ENCODE peak calls at places on chromosome 1, in ten cellular contexts. Q is activated CD8-positive, alpha-beta memory T cell treated with anti-CD3 and anti-CD28 coated beads, Interleukin-2, amount 10 ng/mL, durations not matched to agents 7 days and 5 days; J is stimulated activated effector memory CD8-positive, alpha-beta T cell treated with anti-CD3 and anti-CD28 coated beads, Interleukin-12 subunit alpha, Interleukin-12 subunit beta, amount 100 ng/mL, for 72 hours; F is AG04450; A is CD8-positive, alpha-beta T cell; M is coronary artery; O is transverse colon; Y is AG09309; L is HCEC 1CT; C is PC-3. R is an unnamed sample.
A peak's percentile ranks its signal among the peaks of the same experiment; 100 is the strongest.

GRCh38 chr1:155077758-155078495 is 710 bp upstream of the EFNA3 start:
- DNase-seq in F (no peak), O (peak; percentile 36), C (no peak), L (no peak), M (no peak), J (no peak), Q (no peak), Y (no peak), A (no peak), R (no peak)

GRCh38 chr1:94418664-94419655 is 771 bp downstream of the ABCD3 start:
- DNase-seq in C (peak; percentile 58), O (peak; percentile 50), M (peak; percentile 77), J (peak; percentile 52), Q (peak; percentile 42), F (no peak), L (peak; percentile 13), A (no peak), Y (no peak), R (peak; percentile 62)

GRCh38 chr1:110033421-110033820 is 1.0 kb upstream of the STRIP1 start:
- DNase-seq in Y (no peak), J (no peak), L (no peak), F (no peak), A (no peak), O (no peak), M (no peak), C (no peak), Q (no peak), R (no peak)

GRCh38 chr1:76068953-76069561 is 5.5 kb upstream of the ST6GALNAC3 start:
- DNase-seq in F (no peak), M (no peak), J (no peak), A (no peak), O (no peak), L (no peak), Q (no peak), Y (no peak), C (peak; percentile 55), R (no peak)

GRCh38 chr1:181033128-181033798 is 520 bp upstream of the MR1 start:
- DNase-seq in C (no peak), O (peak; percentile 34), L (peak; percentile 57), Q (peak; percentile 47), F (no peak), M (no peak), A (peak; percentile 68), J (peak; percentile 72), Y (no peak), R (no peak)

GRCh38 chr1:150161747-150162581 is 12.2 kb downstream of the PLEKHO1 start:
- DNase-seq in J (no peak), L (peak; percentile 50), C (no peak), A (no peak), O (no peak), F (no peak), Y (no peak), Q (no peak), M (no peak), R (no peak)

GRCh38 chr1:112317140-112317539 is 78.9 kb upstream of the CTTNBP2NL start:
- DNase-seq in F (no peak), C (no peak), Q (no peak), Y (no peak), O (no peak), M (no peak), A (no peak), L (no peak), J (no peak), R (no peak)

GRCh38 chr1:12617511-12617900 is 504 bp downstream of the DHRS3 start:
- DNase-seq in J (no peak), L (no peak), O (peak; percentile 46), M (no peak), F (no peak), Y (no peak), A (peak; percentile 60), C (peak; percentile 48), Q (peak; percentile 47), R (peak; percentile 55)